ENCODE peak calls at places on chromosomes 2 and 18, in eight cellular contexts. G is activated CD4-positive, alpha-beta T cell treated with anti-CD3 and anti-CD28 coated beads for 48 hours; O is IMR-90; X is posterior cingulate gyrus; V is cardiac muscle cell; H is H9; Q is adipocyte; L is endothelial cell. E is an unnamed sample.

GRCh38 chr2:85308951-85309555 is 18.7 kb downstream of the TGOLN2 start:
- DNase-seq in V (peak), X (peak), L (no peak), O (peak), H (no peak), G (no peak), Q (peak), E (no peak)

GRCh38 chr2:216406861-216407260 is 5.4 kb upstream of the SMARCAL1 start:
- DNase-seq in H (no peak), X (no peak), L (no peak), Q (no peak), G (no peak), O (no peak), V (no peak), E (no peak)

GRCh38 chr2:25159947-25160346 is 8.4 kb downstream of the POMC start:
- DNase-seq in Q (no peak), V (peak), O (peak), G (peak), L (peak), X (no peak), H (peak), E (no peak)

GRCh38 chr2:170180031-170180566 is 2.2 kb downstream of the MYO3B start:
- DNase-seq in Q (no peak), X (no peak), H (no peak), L (no peak), O (no peak), V (no peak), G (no peak), E (no peak)

GRCh38 chr18:21897811-21898210 is 157.2 kb downstream of the MIB1 start:
- DNase-seq in V (peak), O (peak), Q (peak), L (peak), X (no peak), H (peak), G (peak), E (no peak)

GRCh38 chr18:77136076-77136718 is 3.6 kb upstream of the MBP start:
- DNase-seq in O (no peak), G (no peak), X (no peak), L (no peak), V (no peak), H (no peak), Q (no peak), E (no peak)

GRCh38 chr2:176212276-176212675 is 23.8 kb downstream of the HOXD1 start:
- DNase-seq in V (no peak), G (no peak), O (no peak), Q (no peak), X (no peak), H (no peak), L (no peak), E (no peak)

GRCh38 chr18:12741351-12741750 is 38.5 kb downstream of the PSMG2 start:
- DNase-seq in H (no peak), G (peak), L (no peak), Q (peak), X (no peak), V (peak), O (peak), E (no peak)

GRCh38 chr18:65936678-65937077 is 185.9 kb downstream of the CDH7 start:
- DNase-seq in L (no peak), G (no peak), V (no peak), X (no peak), H (no peak), Q (no peak), O (no peak), E (no peak)

GRCh38 chr18:79749251-79750191 is 48.2 kb upstream of the KCNG2 start:
- DNase-seq in L (no peak), X (no peak), V (peak), G (no peak), H (no peak), Q (no peak), O (peak), E (peak)